ENCODE peak calls at places on chromosomes 2 and 18, in seven cellular contexts. V, A, H, M, R, D and G are unnamed samples.

GRCh38 chr2:128710770-128711169 is 392.1 kb upstream of the HS6ST1 start:
- DNase-seq in D (no peak), V (no peak), H (no peak), R (no peak), M (no peak), A (no peak), G (no peak)

GRCh38 chr18:57942493-57942892 is 101.5 kb upstream of the NEDD4L start:
- DNase-seq in R (no peak), H (no peak), D (no peak), M (no peak), V (no peak), A (no peak), G (no peak)

GRCh38 chr2:108965540-108966299 is 23.3 kb downstream of the EDAR start:
- DNase-seq in H (no peak), M (no peak), V (no peak), D (no peak), R (no peak), A (no peak), G (no peak)

GRCh38 chr2:11419781-11420180 is 46.2 kb downstream of the E2F6 start:
- DNase-seq in D (no peak), R (no peak), H (no peak), M (no peak), A (no peak), V (no peak), G (no peak)

GRCh38 chr18:37274988-37275590 is 290.5 kb downstream of the CELF4 start:
- DNase-seq in A (no peak), V (no peak), M (no peak), D (peak), R (no peak), H (no peak), G (no peak)

GRCh38 chr2:169036717-169037450 is 5.8 kb upstream of the ABCB11 start:
- DNase-seq in R (no peak), M (peak), H (no peak), A (no peak), D (no peak), V (no peak), G (no peak)

GRCh38 chr2:144405313-144405710 is 114.6 kb downstream of the ZEB2 start:
- DNase-seq in R (no peak), H (no peak), V (no peak), A (no peak), M (no peak), D (no peak), G (no peak)

GRCh38 chr2:47046271-47046670 is 108.8 kb downstream of the STPG4 start:
- DNase-seq in M (no peak), H (no peak), V (no peak), A (no peak), D (no peak), R (no peak), G (no peak)

GRCh38 chr2:29562896-29563295 is 358.5 kb downstream of the ALK start:
- DNase-seq in V (no peak), A (no peak), H (no peak), D (no peak), M (no peak), R (no peak), G (no peak)

GRCh38 chr18:32735781-32736180 is 37.0 kb downstream of the KLHL14 start:
- DNase-seq in H (no peak), M (peak), A (no peak), D (no peak), R (no peak), V (no peak), G (no peak)

GRCh38 chr2:137172162-137172561 is 406.8 kb downstream of the THSD7B start:
- DNase-seq in M (no peak), D (no peak), R (peak), V (no peak), H (no peak), A (no peak), G (no peak)

DNA sequence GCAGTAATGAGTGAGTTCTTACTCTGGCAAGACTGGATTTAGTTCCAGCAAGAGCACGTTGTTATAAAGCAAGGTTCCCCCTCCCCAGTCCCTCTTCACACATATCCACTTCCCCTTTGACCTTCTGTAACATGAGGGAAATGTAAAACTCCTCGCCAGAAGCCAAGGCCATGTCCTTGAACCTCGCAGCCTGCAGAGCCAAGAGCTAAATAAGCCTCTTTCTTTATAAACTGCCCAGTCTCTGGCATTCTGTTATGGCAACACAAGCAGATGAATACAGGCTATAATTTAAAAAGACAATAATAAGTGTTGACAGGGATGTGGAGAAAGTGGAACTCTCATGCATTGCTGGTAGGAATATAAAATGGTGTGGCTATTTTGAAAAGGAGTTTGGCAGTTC is 60.3 kb downstream of the TLK1 start:
- DNase-seq in D (no peak), A (no peak), R (no peak), M (no peak), V (no peak), H (no peak), G (no peak)
- TF ChIP-seq CTCF in D (no peak), A (no peak), R (no peak), M (no peak), V (no peak), H (no peak), G (no peak)

GRCh38 chr2:62200291-62200841 is 4.5 kb downstream of the B3GNT2 start:
- DNase-seq in V (no peak), A (no peak), R (no peak), M (no peak), D (no peak), H (no peak), G (no peak)
- H3K4me3 ChIP-seq in V (no peak), A (no peak), R (no peak), M (no peak), D (no peak), H (no peak), G (no peak)

GRCh38 chr2:234747032-234747431 is 204.8 kb upstream of the SH3BP4 start:
- DNase-seq in A (no peak), D (no peak), H (no peak), M (no peak), V (no peak), R (no peak), G (no peak)

GRCh38 chr2:234747833-234748559 is 203.8 kb upstream of the SH3BP4 start:
- DNase-seq in D (no peak), M (no peak), A (no peak), R (no peak), V (no peak), H (no peak), G (no peak)

GRCh38 chr2:234741976-234742375 is 209.8 kb upstream of the SH3BP4 start:
- DNase-seq in H (no peak), R (no peak), A (no peak), M (peak), V (no peak), D (no peak), G (no peak)

GRCh38 chr2:234745347-234745746 is 206.5 kb upstream of the SH3BP4 start:
- DNase-seq in R (no peak), A (no peak), V (no peak), H (no peak), M (no peak), D (no peak), G (no peak)
- TF ChIP-seq CTCF in R (no peak), A (peak), V (no peak), H (no peak), M (peak), D (no peak), G (peak)

DNA sequence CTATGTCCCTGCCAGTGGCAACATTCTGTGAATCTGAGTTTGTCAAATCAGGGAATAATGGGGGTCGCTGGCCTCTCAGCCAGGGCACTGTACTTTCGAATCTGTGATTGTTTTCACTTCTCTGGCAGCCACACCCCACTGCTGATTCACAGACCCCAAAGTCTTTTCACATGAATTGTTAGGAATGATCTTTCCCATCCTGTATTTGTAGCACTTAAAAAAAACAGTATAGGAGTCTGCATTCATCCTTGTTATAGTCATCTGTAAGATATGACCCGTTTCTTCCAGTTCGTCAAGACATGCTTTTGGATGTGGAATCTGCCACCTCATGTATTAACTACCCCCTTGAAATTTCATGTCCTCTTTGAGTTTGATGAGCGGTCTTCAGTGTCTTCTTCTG is 928 bp downstream of the NAGK start:
- DNase-seq in A (no peak), R (no peak), D (no peak), M (peak), H (no peak), V (no peak), G (no peak)
- H3K4me3 ChIP-seq in A (peak), R (peak), D (peak), M (peak), H (peak), V (peak), G (peak)